ENCODE peak calls at places on chromosomes 5 and 9, in ten cellular contexts. S is heart left ventricle, Q is sigmoid colon, C is IMR-90, K is testis, P is uterus, I is breast epithelium, G is transverse colon, L is HepG2, F is body of pancreas. R is an unnamed sample. For H3K36me3, the result is how much of the 10 kb centered on the place peaks cover.

GRCh38 chr9:130352586-130353285 is 87.2 kb downstream of the HMCN2 start:
- DNase-seq in S (no peak), Q (no peak), C (no peak), K (no peak), P (no peak), I (no peak), G (no peak), L (no peak), F (no peak), R (no peak)

GRCh38 chr5:170307575-170308465 is 10.2 kb upstream of the LCP2 start:
- DNase-seq in S (peak), Q (peak), C (peak), K (peak), P (peak), I (no peak), G (peak), L (no peak), F (peak), R (no peak)

GRCh38 chr5:386432-387341 is 56.3 kb upstream of the EXOC3 start:
- DNase-seq in S (no peak), Q (peak), C (peak), K (peak), P (no peak), I (no peak), G (no peak), L (no peak), F (no peak), R (peak)

GRCh38 chr9:134391319-134392231 is 65.3 kb downstream of the RXRA start:
- DNase-seq in S (no peak), Q (no peak), C (no peak), K (no peak), P (no peak), I (no peak), G (peak), L (no peak), F (no peak), R (no peak)

GRCh38 chr5:27080147-27080546 is 41.8 kb upstream of the CDH9 start:
- DNase-seq in S (no peak), Q (no peak), C (no peak), K (no peak), P (no peak), I (no peak), G (no peak), L (no peak), F (no peak), R (no peak)

GRCh38 chr5:143205386-143205785 is 198.1 kb downstream of the NR3C1 start:
- DNase-seq in S (no peak), Q (no peak), C (peak), K (no peak), P (no peak), I (no peak), G (no peak), L (no peak), F (no peak), R (no peak)

GRCh38 chr9:32584784-32585183 is 11.8 kb upstream of the NDUFB6 start:
- DNase-seq in S (no peak), Q (no peak), C (peak), K (no peak), P (no peak), I (no peak), G (no peak), L (no peak), F (no peak), R (no peak)

GRCh38 chr5:43401827-43402226 is 10.4 kb downstream of the CCL28 start:
- DNase-seq in S (no peak), Q (no peak), C (peak), K (no peak), P (no peak), I (no peak), G (no peak), L (peak), F (no peak), R (no peak)

GRCh38 chr9:18442629-18443491 is 31.1 kb upstream of the ADAMTSL1 start:
- DNase-seq in S (peak), Q (peak), C (peak), K (peak), P (peak), I (peak), G (peak), L (peak), F (peak), R (peak)

GRCh38 chr5:87574106-87574505 is 161.4 kb upstream of the CCNH start:
- DNase-seq in S (no peak), Q (no peak), C (no peak), K (no peak), P (no peak), I (no peak), G (no peak), L (no peak), F (no peak), R (no peak)

GRCh38 chr5:178230879-178231735 is 1.5 kb downstream of the PHYKPL start:
- DNase-seq in S (peak), Q (no peak), C (peak), K (no peak), P (no peak), I (no peak), G (peak), L (no peak), F (peak), R (peak)

GRCh38 chr5:178234121-178234752 is 1.6 kb upstream of the PHYKPL start:
- DNase-seq in S (no peak), Q (no peak), C (no peak), K (no peak), P (no peak), I (no peak), G (no peak), L (no peak), F (no peak), R (peak)

GRCh38 chr5:178231736-178232123 is 872 bp downstream of the PHYKPL start:
- DNase-seq in S (no peak), Q (no peak), C (no peak), K (no peak), P (peak), I (no peak), G (no peak), L (no peak), F (no peak), R (no peak)

GRCh38 chr5:178232920-178233429 is 373 bp upstream of the PHYKPL start:
- DNase-seq in S (no peak), Q (no peak), C (no peak), K (no peak), P (no peak), I (no peak), G (no peak), L (no peak), F (no peak), R (no peak)

GRCh38 chr5:178232124-178232919 is at the start of gene PHYKPL:
- DNase-seq in S (peak), Q (peak), C (peak), K (peak), P (peak), I (peak), G (peak), L (peak), F (peak), R (peak)
- TF ChIP-seq POLR2A in S (peak), Q (no peak), C (peak), K (no peak), P (peak), I (no peak), G (peak), L (peak), F (peak), R (peak)

GRCh38 chr5:157546456-157547100 is 29.0 kb downstream of the ADAM19 start:
- DNase-seq in S (peak), Q (no peak), C (peak), K (no peak), P (peak), I (no peak), G (no peak), L (no peak), F (no peak), R (no peak)

GRCh38 chr5:157544623-157544989 is 31.0 kb downstream of the ADAM19 start:
- DNase-seq in S (no peak), Q (no peak), C (no peak), K (no peak), P (no peak), I (no peak), G (no peak), L (no peak), F (no peak), R (no peak)

GRCh38 chr5:157543825-157544622 is 31.6 kb downstream of the ADAM19 start:
- DNase-seq in S (no peak), Q (no peak), C (peak), K (peak), P (peak), I (no peak), G (no peak), L (no peak), F (no peak), R (no peak)

GRCh38 chr5:157547909-157548512 is 27.6 kb downstream of the ADAM19 start:
- DNase-seq in S (no peak), Q (no peak), C (no peak), K (no peak), P (no peak), I (no peak), G (no peak), L (no peak), F (no peak), R (no peak)

DNA sequence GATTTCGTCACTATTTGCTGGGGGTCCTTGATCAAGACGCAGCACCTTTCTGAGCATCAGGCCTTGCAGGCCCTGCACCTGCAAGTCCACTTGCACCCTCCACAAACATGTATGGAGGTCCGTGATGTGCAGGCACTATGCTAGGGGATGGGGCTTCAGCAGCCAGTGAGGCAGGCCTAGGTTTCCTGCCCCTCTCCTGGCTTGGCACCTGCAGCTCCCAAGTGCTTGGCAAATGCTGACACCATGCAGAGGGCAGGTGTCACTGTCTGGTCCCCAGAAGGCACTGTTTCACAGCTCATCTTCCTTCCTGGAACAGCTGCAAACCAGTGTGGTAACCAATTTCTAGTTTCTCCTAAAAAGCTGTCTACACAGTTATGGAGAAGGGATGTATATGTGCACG is 29.7 kb downstream of the ADAM19 start:
- DNase-seq in S (no peak), Q (no peak), C (no peak), K (no peak), P (no peak), I (no peak), G (no peak), L (no peak), F (no peak), R (no peak)
- H3K36me3 ChIP-seq in S (under half), Q (under half), C (under half), K (under half), P (under half), I (under half), G (under half), L (under half), F (under half), R (under half)

GRCh38 chr5:100537946-100538345 is 2.8 kb downstream of the FAM174A start:
- DNase-seq in S (no peak), Q (no peak), C (no peak), K (no peak), P (no peak), I (no peak), G (no peak), L (no peak), F (no peak), R (no peak)

GRCh38 chr5:100539519-100539918 is 4.3 kb downstream of the FAM174A start:
- DNase-seq in S (no peak), Q (no peak), C (no peak), K (no peak), P (no peak), I (no peak), G (no peak), L (no peak), F (no peak), R (no peak)

GRCh38 chr5:100535060-100536005 is at the start of gene FAM174A:
- DNase-seq in S (peak), Q (peak), C (peak), K (peak), P (peak), I (peak), G (peak), L (peak), F (peak), R (peak)
- TF ChIP-seq POLR2A in S (peak), Q (peak), C (peak), K (no peak), P (peak), I (no peak), G (peak), L (peak), F (peak), R (peak)

GRCh38 chr9:80061940-80062339 is 490.2 kb downstream of the TLE4 start:
- DNase-seq in S (no peak), Q (peak), C (peak), K (peak), P (no peak), I (no peak), G (no peak), L (no peak), F (no peak), R (no peak)
- H3K36me3 ChIP-seq in S (under half), Q (under half), C (under half), K (under half), P (under half), I (under half), G (under half), L (under half), F (under half), R (under half)

R was measured in right lobe of liver.